ENCODE peak calls at places on chromosomes 5 and 9, in ten cellular contexts. O, Z, K, A, L, Y, V, F, R and C are unnamed samples.

GRCh38 chr9:99433095-99433494 is 211.0 kb downstream of the SEC61B start:
- DNase-seq in R (no peak), V (no peak), O (no peak), L (no peak), Z (no peak), F (no peak), K (no peak), Y (no peak), A (no peak), C (no peak)

GRCh38 chr5:82106207-82106606 is 134.4 kb downstream of the ATG10 start:
- DNase-seq in L (no peak), Y (no peak), F (no peak), Z (no peak), K (no peak), O (no peak), V (peak; percentile 5), R (no peak), A (no peak), C (no peak)

GRCh38 chr5:135481908-135482307 is 29.8 kb upstream of the TIFAB start:
- DNase-seq in A (no peak), L (no peak), K (no peak), Y (no peak), O (no peak), R (no peak), V (no peak), Z (no peak), F (no peak), C (no peak)

GRCh38 chr5:42636425-42636824 is 120.2 kb upstream of the CCDC152 start:
- DNase-seq in V (peak; percentile 14), A (no peak), Y (no peak), F (no peak), Z (no peak), O (no peak), R (peak; percentile 20), L (no peak), K (no peak), C (no peak)

GRCh38 chr5:179680014-179680779 is 637 bp downstream of the CBY3 start:
- DNase-seq in A (no peak), L (no peak), K (no peak), V (no peak), R (no peak), O (no peak), F (no peak), Z (no peak), Y (no peak), C (no peak)

GRCh38 chr9:136095028-136095494 is at the start of gene NACC2:
- DNase-seq in F (peak; percentile 66), R (peak; percentile 53), K (no peak), L (no peak), Z (no peak), A (no peak), V (peak; percentile 45), Y (peak; percentile 82), O (no peak), C (no peak)

GRCh38 chr5:171496431-171496830 is 77.0 kb downstream of the FGF18 start:
- DNase-seq in A (no peak), Z (no peak), R (no peak), K (no peak), O (no peak), F (no peak), L (peak; percentile 65), Y (peak; percentile 36), V (peak; percentile 24), C (no peak)

GRCh38 chr5:122493776-122494518 is 181.9 kb downstream of the SNCAIP start:
- DNase-seq in K (no peak), R (no peak), O (no peak), F (no peak), Y (no peak), L (no peak), Z (no peak), V (no peak), A (no peak), C (no peak)

GRCh38 chr9:36873247-36873875 is 160.7 kb downstream of the PAX5 start:
- DNase-seq in R (peak; percentile 66), K (no peak), V (peak; percentile 60), F (peak; percentile 52), A (peak; percentile 70), L (peak; percentile 42), Z (peak; percentile 66), O (peak; percentile 34), Y (peak; percentile 45), C (peak; percentile 63)

GRCh38 chr9:96176901-96177718 is 124.9 kb downstream of the HSD17B3 start:
- DNase-seq in Y (no peak), O (no peak), A (no peak), F (no peak), R (no peak), L (peak; percentile 33), V (peak; percentile 0), K (peak; percentile 11), Z (no peak), C (no peak)

GRCh38 chr5:180600554-180601041 is 9.3 kb upstream of the SCGB3A1 start:
- DNase-seq in L (peak; percentile 5), Z (no peak), O (no peak), K (no peak), V (no peak), F (no peak), R (no peak), Y (no peak), A (no peak), C (no peak)

GRCh38 chr5:100550531-100551036 is 15.4 kb downstream of the FAM174A start:
- DNase-seq in V (no peak), Y (no peak), F (no peak), R (no peak), O (peak; percentile 3), Z (no peak), A (no peak), K (no peak), L (no peak), C (no peak)

GRCh38 chr9:37220971-37221370 is 100.6 kb downstream of the ZCCHC7 start:
- DNase-seq in F (peak; percentile 53), L (no peak), A (no peak), V (peak; percentile 39), Z (no peak), K (no peak), O (no peak), Y (no peak), R (peak; percentile 45), C (no peak)

GRCh38 chr9:114289571-114290481 is 33.1 kb upstream of the ORM1 start:
- DNase-seq in R (no peak), O (no peak), Y (no peak), V (no peak), L (peak; percentile 6), A (no peak), F (no peak), K (no peak), Z (no peak), C (no peak)

GRCh38 chr5:94422819-94423218 is 195.6 kb downstream of the KIAA0825 start:
- DNase-seq in V (peak; percentile 27), Y (no peak), R (peak; percentile 70), Z (no peak), K (no peak), F (peak; percentile 45), O (peak; percentile 85), A (peak; percentile 1), L (no peak), C (no peak)

GRCh38 chr5:181120311-181120710 is 10.7 kb downstream of the OR2V1 start:
- DNase-seq in O (peak; percentile 40), V (no peak), K (no peak), R (no peak), A (no peak), F (peak; percentile 46), Y (no peak), Z (no peak), L (no peak), C (no peak)

GRCh38 chr5:124996023-124996763 is 249.8 kb upstream of the ZNF608 start:
- DNase-seq in L (no peak), F (no peak), V (peak; percentile 10), R (peak; percentile 57), Z (no peak), A (peak; percentile 33), K (no peak), Y (no peak), O (no peak), C (no peak)